ENCODE peak calls at places on chromosomes 3 and 15, in nine cellular contexts. T, H, R, E, K, U, W, Y and L are unnamed samples.

GRCh38 chr3:150372320-150373118 is 35.6 kb upstream of the TSC22D2 start:
- DNase-seq in T (no peak), H (no peak), R (no peak), E (no peak), K (peak), U (no peak), W (no peak), Y (no peak), L (no peak)

GRCh38 chr3:9402410-9403228 is 5.2 kb downstream of the SETD5 start:
- DNase-seq in T (no peak), H (no peak), R (no peak), E (no peak), K (peak), U (no peak), W (no peak), Y (no peak), L (peak)

GRCh38 chr15:53976844-53977392 is 1.3 kb upstream of the UNC13C start:
- DNase-seq in T (no peak), H (peak), R (no peak), E (no peak), K (peak), U (no peak), W (no peak), Y (no peak), L (peak)

GRCh38 chr3:53113293-53114010 is 16.8 kb downstream of the RFT1 start:
- DNase-seq in T (no peak), H (no peak), R (no peak), E (no peak), K (no peak), U (no peak), W (peak), Y (no peak), L (no peak)

GRCh38 chr15:51267047-51267713 is 71.2 kb downstream of the CYP19A1 start:
- DNase-seq in T (no peak), H (peak), R (no peak), E (no peak), K (no peak), U (no peak), W (no peak), Y (no peak), L (peak)

GRCh38 chr3:39302178-39302577 is 22.3 kb upstream of the CX3CR1 start:
- DNase-seq in T (no peak), H (no peak), R (no peak), E (no peak), K (no peak), U (no peak), W (no peak), Y (no peak), L (no peak)

GRCh38 chr3:119783255-119783654 is 1.4 kb downstream of the NR1I2 start:
- DNase-seq in T (no peak), H (no peak), R (no peak), E (no peak), K (no peak), U (no peak), W (no peak), Y (no peak), L (no peak)

GRCh38 chr15:78420220-78420619 is 17.8 kb upstream of the IREB2 start:
- DNase-seq in T (no peak), H (no peak), R (no peak), E (no peak), K (no peak), U (no peak), W (no peak), Y (no peak), L (no peak)

GRCh38 chr15:70023064-70023768 is 74.5 kb downstream of the TLE3 start:
- DNase-seq in T (peak), H (no peak), R (peak), E (peak), K (no peak), U (peak), W (no peak), Y (no peak), L (no peak)

GRCh38 chr3:37053753-37054152 is 60.4 kb downstream of the MLH1 start:
- DNase-seq in T (no peak), H (no peak), R (no peak), E (no peak), K (no peak), U (no peak), W (no peak), Y (no peak), L (no peak)

GRCh38 chr15:69531302-69532027 is 78.8 kb downstream of the RPLP1 start:
- DNase-seq in T (no peak), H (peak), R (no peak), E (no peak), K (peak), U (no peak), W (no peak), Y (no peak), L (peak)

GRCh38 chr3:115688408-115688807 is 65.1 kb downstream of the GAP43 start:
- DNase-seq in T (no peak), H (no peak), R (no peak), E (no peak), K (no peak), U (no peak), W (no peak), Y (no peak), L (no peak)

GRCh38 chr3:148707596-148708386 is 10.1 kb downstream of the AGTR1 start:
- DNase-seq in T (no peak), H (no peak), R (no peak), E (no peak), K (no peak), U (no peak), W (no peak), Y (no peak), L (no peak)

GRCh38 chr3:134291300-134292254 is 40.9 kb upstream of the RYK start:
- DNase-seq in T (no peak), H (no peak), R (no peak), E (no peak), K (no peak), U (no peak), W (no peak), Y (no peak), L (no peak)

GRCh38 chr3:133472242-133472641 is 72.4 kb downstream of the BFSP2 start:
- DNase-seq in T (no peak), H (peak), R (no peak), E (no peak), K (no peak), U (no peak), W (no peak), Y (no peak), L (no peak)

GRCh38 chr15:71066983-71067382 is 48.3 kb upstream of the THSD4 start:
- DNase-seq in T (no peak), H (no peak), R (no peak), E (no peak), K (no peak), U (peak), W (no peak), Y (no peak), L (no peak)

GRCh38 chr3:60169755-60170154 is 1081.5 kb downstream of the FHIT start:
- DNase-seq in T (no peak), H (no peak), R (no peak), E (no peak), K (no peak), U (no peak), W (no peak), Y (no peak), L (no peak)

GRCh38 chr3:13553686-13554085 is 4.8 kb downstream of the FBLN2 start:
- DNase-seq in T (no peak), H (no peak), R (no peak), E (no peak), K (no peak), U (no peak), W (no peak), Y (no peak), L (no peak)